ENCODE peak calls at places on chromosomes 13 and 19, in seven cellular contexts. N is neural progenitor cell; M is AG04449; Q is CD8-positive, alpha-beta T cell; S is RWPE1; W is brain microvascular endothelial cell; U is fibroblast of pulmonary artery. P is an unnamed sample.

GRCh38 chr13:87084192-87084591 is 587.0 kb upstream of the SLITRK5 start:
- DNase-seq in N (no peak), M (no peak), Q (no peak), S (no peak), W (no peak), U (no peak), P (no peak)

GRCh38 chr13:44703371-44703770 is 127.2 kb upstream of the TSC22D1 start:
- DNase-seq in N (no peak), M (no peak), Q (no peak), S (no peak), W (peak; percentile 60), U (peak; percentile 29), P (no peak)

GRCh38 chr19:36604656-36605100 is 435 bp upstream of the ZNF382 start:
- DNase-seq in N (peak; percentile 54), M (no peak), Q (peak; percentile 93), S (no peak), W (peak; percentile 54), U (peak; percentile 25), P (peak; percentile 13)

GRCh38 chr13:31951215-31951678 is 80.3 kb upstream of the FRY start:
- DNase-seq in N (no peak), M (no peak), Q (no peak), S (no peak), W (no peak), U (no peak), P (no peak)

GRCh38 chr19:12794936-12795335 is 3.6 kb downstream of the JUNB start:
- DNase-seq in N (no peak), M (no peak), Q (peak; percentile 31), S (no peak), W (no peak), U (peak; percentile 56), P (peak; percentile 19)

GRCh38 chr13:34863360-34864135 is 78.5 kb upstream of the NBEA start:
- DNase-seq in N (no peak), M (peak; percentile 40), Q (no peak), S (peak; percentile 89), W (peak; percentile 82), U (peak; percentile 72), P (no peak)

GRCh38 chr13:36124236-36124822 is 6.9 kb downstream of the DCLK1 start:
- DNase-seq in N (no peak), M (peak; percentile 14), Q (no peak), S (no peak), W (peak; percentile 52), U (peak; percentile 86), P (no peak)

GRCh38 chr13:79614519-79614918 is 133.6 kb downstream of the NDFIP2 start:
- DNase-seq in N (no peak), M (no peak), Q (no peak), S (no peak), W (no peak), U (no peak), P (no peak)

GRCh38 chr13:106484755-106485193 is 50.7 kb downstream of the EFNB2 start:
- DNase-seq in N (no peak), M (no peak), Q (no peak), S (no peak), W (no peak), U (peak; percentile 74), P (no peak)

GRCh38 chr19:51687791-51688664 is 5.1 kb upstream of the SPACA6 start:
- DNase-seq in N (peak; percentile 72), M (no peak), Q (no peak), S (peak; percentile 53), W (peak; percentile 48), U (peak; percentile 60), P (peak; percentile 63)

GRCh38 chr13:70523622-70524021 is 415.4 kb upstream of the KLHL1 start:
- DNase-seq in N (no peak), M (no peak), Q (no peak), S (no peak), W (peak; percentile 15), U (no peak), P (no peak)

GRCh38 chr13:93146584-93147292 is 79.9 kb upstream of the GPC6 start:
- DNase-seq in N (no peak), M (no peak), Q (no peak), S (no peak), W (peak; percentile 93), U (peak; percentile 83), P (no peak)

GRCh38 chr13:34756136-34756535 is 185.9 kb upstream of the NBEA start:
- DNase-seq in N (no peak), M (no peak), Q (no peak), S (no peak), W (no peak), U (no peak), P (no peak)

GRCh38 chr13:27411393-27411792 is 13.0 kb upstream of the GTF3A start:
- DNase-seq in N (no peak), M (no peak), Q (no peak), S (no peak), W (no peak), U (no peak), P (no peak)

GRCh38 chr13:27379694-27380596 is 44.5 kb upstream of the GTF3A start:
- DNase-seq in N (peak; percentile 83), M (no peak), Q (peak; percentile 48), S (peak; percentile 38), W (peak; percentile 59), U (peak; percentile 44), P (peak; percentile 25)

GRCh38 chr19:813359-814107 is 8.2 kb downstream of the PLPPR3 start:
- DNase-seq in N (no peak), M (no peak), Q (peak; percentile 18), S (no peak), W (no peak), U (no peak), P (no peak)

GRCh38 chr19:33150852-33151518 is 19.1 kb downstream of the WDR88 start:
- DNase-seq in N (no peak), M (no peak), Q (no peak), S (no peak), W (no peak), U (no peak), P (no peak)

GRCh38 chr13:23645851-23646250 is 75.6 kb downstream of the TNFRSF19 start:
- DNase-seq in N (no peak), M (no peak), Q (no peak), S (no peak), W (no peak), U (no peak), P (no peak)

GRCh38 chr19:47658431-47659383 is 49.8 kb downstream of the BICRA start:
- DNase-seq in N (no peak), M (no peak), Q (no peak), S (no peak), W (peak; percentile 61), U (peak; percentile 87), P (no peak)

GRCh38 chr19:376111-376470 is 31.5 kb upstream of the MIER2 start:
- DNase-seq in N (no peak), M (no peak), Q (no peak), S (no peak), W (no peak), U (no peak), P (no peak)

GRCh38 chr19:58572818-58573657 is at the start of gene MZF1:
- DNase-seq in N (peak; percentile 100), M (peak; percentile 100), Q (peak; percentile 100), S (peak; percentile 97), W (peak; percentile 100), U (peak; percentile 100), P (peak; percentile 99)
- TF ChIP-seq CTCF in N (peak; percentile 40), M (peak; percentile 33), Q (no peak), S (no peak), W (peak; percentile 23), U (no peak), P (peak; percentile 50)

DNA sequence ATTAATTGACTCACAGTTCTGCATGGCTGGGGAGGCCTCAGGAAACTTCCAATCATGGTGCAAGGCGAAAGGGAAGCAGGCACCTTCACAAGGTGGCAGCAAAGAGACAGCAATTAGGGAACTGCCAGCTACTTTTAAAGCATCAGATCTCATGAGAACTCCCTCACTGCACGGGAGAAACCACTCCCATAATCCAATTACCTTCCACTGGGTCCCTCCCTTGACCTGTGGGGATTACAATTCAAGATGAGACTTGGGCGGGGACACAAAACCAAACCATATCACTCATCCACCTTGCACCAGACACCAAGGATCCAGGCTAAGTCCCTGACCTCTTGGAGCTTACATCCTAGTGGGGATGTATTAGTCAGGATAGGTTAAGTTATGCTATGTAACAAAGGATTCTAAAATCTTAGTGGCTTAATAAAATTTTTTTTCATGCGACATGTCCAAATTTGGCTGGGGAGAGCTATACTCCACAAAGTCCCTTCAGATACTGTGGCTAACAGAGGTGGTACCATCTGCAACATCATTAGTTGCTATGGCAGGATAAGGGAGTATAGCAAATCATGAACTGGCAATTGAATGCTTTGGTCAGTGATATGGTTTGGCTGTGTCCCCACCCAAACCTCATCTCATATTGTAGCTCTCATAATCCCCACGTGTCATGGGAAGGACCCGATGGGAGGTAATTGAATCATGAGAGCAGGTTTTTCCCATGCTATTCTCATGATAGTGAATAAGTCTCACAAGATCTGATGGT is 8.3 kb upstream of the FAM187B start:
- DNase-seq in N (no peak), M (no peak), Q (peak; percentile 38), S (no peak), W (no peak), U (no peak), P (no peak)
- TF ChIP-seq CTCF in N (no peak), M (no peak), Q (no peak), S (no peak), W (peak; percentile 1), U (no peak), P (no peak)

GRCh38 chr19:11554160-11554559 is 4.9 kb downstream of the ELOF1 start:
- DNase-seq in N (no peak), M (no peak), Q (no peak), S (no peak), W (no peak), U (no peak), P (no peak)

GRCh38 chr19:11550265-11550664 is 8.8 kb downstream of the ELOF1 start:
- DNase-seq in N (no peak), M (no peak), Q (no peak), S (no peak), W (no peak), U (no peak), P (no peak)

GRCh38 chr19:11552666-11553372 is 6.2 kb downstream of the ELOF1 start:
- DNase-seq in N (no peak), M (no peak), Q (no peak), S (no peak), W (no peak), U (no peak), P (no peak)

GRCh38 chr19:11549386-11549953 is 9.6 kb downstream of the ELOF1 start:
- DNase-seq in N (no peak), M (no peak), Q (no peak), S (no peak), W (no peak), U (no peak), P (no peak)

DNA sequence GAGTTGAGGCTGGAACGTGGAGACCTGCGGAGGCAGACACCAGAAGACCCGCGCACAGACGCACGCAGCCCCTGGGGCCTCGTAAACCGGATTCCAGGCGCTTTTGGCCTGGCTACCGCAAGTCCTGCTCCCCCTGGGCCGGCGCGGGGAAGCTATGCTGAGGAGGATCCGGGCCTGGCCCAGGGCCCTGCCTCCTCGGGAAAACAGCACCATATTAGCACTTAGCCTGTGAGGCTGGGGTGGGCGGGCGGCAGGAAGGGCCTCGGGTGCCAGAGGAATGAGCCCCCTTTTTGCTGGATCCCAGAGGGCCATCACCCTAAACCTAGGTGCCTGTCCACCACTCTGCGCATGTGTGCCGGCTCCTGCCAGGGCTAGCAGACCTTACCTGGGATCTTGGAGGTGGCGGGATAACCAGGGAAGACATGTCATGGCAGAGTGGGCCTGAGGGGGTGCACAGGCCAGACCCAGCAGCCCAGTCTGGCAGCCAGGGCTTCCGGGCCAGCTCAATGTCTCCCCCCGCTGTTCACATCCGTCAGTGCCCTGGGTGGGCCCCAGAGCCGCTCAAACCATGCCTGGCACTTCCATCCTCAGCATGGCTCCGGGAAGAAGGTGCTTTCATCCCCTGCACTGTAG is 7.3 kb downstream of the ELOF1 start:
- DNase-seq in N (peak; percentile 47), M (no peak), Q (peak; percentile 16), S (no peak), W (no peak), U (no peak), P (peak; percentile 76)
- TF ChIP-seq CTCF in N (peak; percentile 56), M (peak; percentile 68), Q (no peak), S (no peak), W (peak; percentile 67), U (peak; percentile 31), P (peak; percentile 33)

GRCh38 chr19:53896682-53897081 is 12.4 kb upstream of the CACNG7 start:
- DNase-seq in N (peak; percentile 33), M (no peak), Q (no peak), S (no peak), W (no peak), U (no peak), P (no peak)
- TF ChIP-seq CTCF in N (no peak), M (no peak), Q (no peak), S (no peak), W (no peak), U (no peak), P (no peak)